ENCODE peak calls at places on chromosomes 5 and 9, in six cellular contexts. B is A549, D is WTC11, L is HepG2, Q is K562, E is H1. O is an unnamed sample.

GRCh38 chr9:125428060-125428481 is 166.4 kb downstream of the GAPVD1 start:
- DNase-seq in D (peak), L (no peak), Q (peak), B (peak), E (peak), O (no peak)

GRCh38 chr5:1179383-1179715 is 22.0 kb upstream of the SLC6A19 start:
- DNase-seq in B (no peak), Q (no peak), L (no peak), D (no peak), E (no peak), O (no peak)

GRCh38 chr5:1536298-1537165 is 12.8 kb upstream of the LPCAT1 start:
- DNase-seq in Q (no peak), E (peak), D (no peak), L (peak), B (no peak), O (peak)

GRCh38 chr9:116318463-116319271 is 165.1 kb downstream of the PAPPA start:
- DNase-seq in B (no peak), L (no peak), Q (peak), E (no peak), D (no peak), O (no peak)

GRCh38 chr9:86075132-86075807 is 24.1 kb downstream of the GOLM1 start:
- DNase-seq in Q (no peak), B (no peak), L (no peak), D (no peak), E (no peak), O (no peak)

GRCh38 chr9:111843971-111844370 is 49.2 kb upstream of the SHOC1 start:
- DNase-seq in D (no peak), B (no peak), E (no peak), L (no peak), Q (no peak), O (peak)

GRCh38 chr5:136046231-136046630 is 17.4 kb downstream of the TGFBI start:
- DNase-seq in L (no peak), D (no peak), Q (no peak), B (no peak), E (no peak), O (no peak)

GRCh38 chr9:70672136-70672535 is 257.7 kb upstream of the KLF9 start:
- DNase-seq in L (no peak), E (no peak), Q (no peak), B (no peak), D (no peak), O (no peak)

GRCh38 chr5:73507062-73507461 is 8.8 kb downstream of the BTF3 start:
- DNase-seq in D (no peak), E (no peak), L (no peak), Q (no peak), B (no peak), O (peak)

GRCh38 chr5:141650851-141651727 is at the start of gene FCHSD1:
- DNase-seq in E (peak), Q (peak), D (peak), L (peak), B (peak), O (peak)

GRCh38 chr5:150999704-151000452 is 20.5 kb upstream of the GPX3 start:
- DNase-seq in E (peak), D (no peak), B (no peak), L (no peak), Q (no peak), O (no peak)

GRCh38 chr5:33588654-33589372 is 148.0 kb downstream of the TARS1 start:
- DNase-seq in B (peak), E (peak), Q (peak), D (peak), L (peak), O (peak)

GRCh38 chr5:164798110-164798509 is 1292.7 kb downstream of the MAT2B start:
- DNase-seq in E (no peak), L (no peak), Q (no peak), D (no peak), B (no peak), O (no peak)

GRCh38 chr9:124511891-124512805 is 4.9 kb upstream of the NR5A1 start:
- DNase-seq in E (peak), B (no peak), Q (peak), L (peak), D (no peak), O (peak)

GRCh38 chr5:55578771-55579170 is 44.0 kb upstream of the PLPP1 start:
- DNase-seq in D (no peak), Q (no peak), E (no peak), B (no peak), L (no peak), O (no peak)

GRCh38 chr9:3532158-3532557 is 6.4 kb upstream of the RFX3 start:
- DNase-seq in D (no peak), Q (no peak), E (no peak), L (no peak), B (no peak), O (no peak)

GRCh38 chr5:72537166-72537565 is 30.0 kb upstream of the ZNF366 start:
- DNase-seq in E (no peak), B (no peak), Q (no peak), L (no peak), D (no peak), O (no peak)

GRCh38 chr5:101995585-101995984 is 300.5 kb downstream of the SLCO4C1 start:
- DNase-seq in E (no peak), Q (no peak), B (no peak), D (no peak), L (no peak), O (no peak)

GRCh38 chr5:68862560-68862959 is 231.3 kb upstream of the SLC30A5 start:
- DNase-seq in D (no peak), Q (no peak), B (no peak), L (no peak), E (no peak), O (no peak)

GRCh38 chr9:124286292-124286931 is 28.7 kb downstream of the NEK6 start:
- DNase-seq in Q (no peak), L (no peak), B (peak), D (no peak), E (no peak), O (peak)

GRCh38 chr9:131461166-131461565 is 41.6 kb upstream of the POMT1 start:
- DNase-seq in E (no peak), D (no peak), B (no peak), L (no peak), Q (no peak), O (no peak)

GRCh38 chr5:113162770-113163169 is 186.2 kb downstream of the DCP2 start:
- DNase-seq in L (no peak), Q (no peak), E (peak), B (no peak), D (no peak), O (peak)

GRCh38 chr5:170265527-170265926 is 32.0 kb downstream of the LCP2 start:
- DNase-seq in D (no peak), L (no peak), B (no peak), Q (peak), E (peak), O (no peak)

GRCh38 chr5:119363936-119364335 is 8.1 kb downstream of the TNFAIP8 start:
- DNase-seq in L (no peak), Q (no peak), D (no peak), B (no peak), E (no peak), O (no peak)

GRCh38 chr5:91281409-91281808 is 101.7 kb downstream of the ARRDC3 start:
- DNase-seq in E (no peak), D (no peak), B (no peak), L (no peak), Q (peak), O (peak)

GRCh38 chr5:139133237-139133636 is 64.9 kb downstream of the SIL1 start:
- DNase-seq in B (no peak), L (no peak), Q (no peak), E (no peak), D (no peak), O (peak)

GRCh38 chr9:16986441-16987387 is 116.2 kb upstream of the BNC2 start:
- DNase-seq in Q (no peak), L (no peak), D (no peak), B (no peak), E (no peak), O (no peak)

GRCh38 chr5:32132757-32133156 is 41.4 kb downstream of the GOLPH3 start:
- DNase-seq in L (no peak), E (no peak), D (no peak), Q (no peak), B (no peak), O (no peak)

GRCh38 chr5:569358-569867 is 42.7 kb upstream of the CEP72 start:
- DNase-seq in D (no peak), B (no peak), L (no peak), Q (no peak), E (no peak), O (no peak)

GRCh38 chr5:150791536-150791935 is 13.0 kb downstream of the SMIM3 start:
- DNase-seq in Q (no peak), E (no peak), D (no peak), L (no peak), B (no peak), O (no peak)

GRCh38 chr9:133733421-133734250 is 4.5 kb downstream of the SARDH start:
- DNase-seq in B (no peak), E (no peak), D (no peak), Q (no peak), L (no peak), O (no peak)
- TF ChIP-seq JUN in B (no peak), E (no peak), D (no peak), Q (no peak), L (no peak), O (no peak)

GRCh38 chr5:125699860-125700259 is 723.3 kb upstream of the GRAMD2B start:
- DNase-seq in E (no peak), L (no peak), D (no peak), B (no peak), Q (no peak), O (no peak)
- TF ChIP-seq JUN in E (no peak), L (no peak), D (no peak), B (no peak), Q (no peak), O (no peak)

DNA sequence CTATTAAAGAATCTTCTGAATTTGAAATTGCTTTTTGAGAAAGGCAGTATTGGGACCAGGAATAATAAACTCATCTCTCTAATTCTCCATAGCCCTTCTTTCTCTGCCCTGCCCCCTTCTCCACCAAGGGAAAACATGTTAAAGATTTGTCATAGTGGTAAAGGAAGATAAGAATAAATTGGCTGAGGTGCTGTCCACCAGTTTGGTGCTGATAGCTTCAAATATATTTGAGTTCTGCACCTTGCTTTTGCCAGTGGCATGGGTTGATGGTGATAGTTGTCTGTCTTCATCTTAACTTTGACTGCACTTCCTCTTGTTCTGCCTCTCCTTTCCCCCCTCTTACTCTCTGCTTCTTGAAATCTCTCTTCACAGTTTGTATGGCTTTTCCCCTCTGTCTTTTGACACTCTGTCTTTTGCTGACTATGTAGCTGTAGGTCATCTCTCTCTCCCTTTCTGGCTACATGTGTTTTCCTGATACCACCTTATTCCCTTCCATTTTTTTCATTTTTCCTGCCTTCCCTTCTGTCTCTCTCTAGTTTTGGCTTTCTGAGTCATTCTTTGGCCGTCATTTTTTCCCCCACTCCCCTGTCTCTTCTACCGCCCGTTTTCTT is 56.6 kb downstream of the NDUFS4 start:
- DNase-seq in Q (peak), E (no peak), L (no peak), D (no peak), B (no peak), O (no peak)
- TF ChIP-seq JUN in Q (no peak), E (no peak), L (no peak), D (no peak), B (no peak), O (no peak)

GRCh38 chr5:92505925-92506324 is 1075.1 kb downstream of the NR2F1-AS1 start:
- DNase-seq in E (no peak), L (no peak), Q (no peak), B (no peak), D (no peak), O (peak)
- TF ChIP-seq JUN in E (no peak), L (no peak), Q (no peak), B (no peak), D (no peak), O (no peak)

GRCh38 chr5:153905214-153905613 is 133.5 kb downstream of the FAM114A2 start:
- DNase-seq in E (no peak), B (no peak), Q (no peak), L (no peak), D (no peak), O (no peak)
- TF ChIP-seq JUN in E (no peak), B (no peak), Q (no peak), L (no peak), D (no peak), O (no peak)

DNA sequence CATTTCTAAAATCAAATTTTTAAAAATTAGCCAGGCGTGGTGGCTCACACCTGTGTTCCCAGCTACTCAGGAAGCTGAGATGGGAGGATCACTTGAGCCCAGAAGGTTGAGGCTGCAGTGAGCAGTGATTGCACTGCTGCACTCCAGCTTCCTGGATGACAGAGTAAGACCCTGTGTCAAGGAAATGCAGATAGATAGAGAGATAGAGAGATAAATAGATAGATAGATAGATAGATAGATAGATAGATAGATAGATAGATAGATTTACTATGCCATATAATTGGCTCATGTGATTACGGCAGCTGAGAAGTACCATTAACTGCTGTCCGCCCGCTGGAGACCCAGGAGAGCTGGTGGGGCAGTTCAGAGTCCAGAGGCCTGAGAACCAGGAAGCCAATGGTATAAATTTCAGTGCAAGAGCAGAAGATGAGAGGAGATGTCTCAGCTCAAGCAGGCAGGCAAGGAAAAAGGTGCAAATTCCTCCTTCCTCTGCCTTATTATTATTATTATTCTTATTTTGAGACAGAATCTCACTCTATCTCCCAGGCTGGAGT is 13.0 kb upstream of the PTGES start:
- DNase-seq in B (no peak), Q (no peak), L (no peak), E (no peak), D (no peak), O (no peak)
- TF ChIP-seq JUN in B (no peak), Q (no peak), L (no peak), E (no peak), D (no peak), O (no peak)

GRCh38 chr5:144710620-144711019 is 539.9 kb downstream of the KCTD16 start:
- DNase-seq in B (no peak), L (no peak), E (no peak), Q (no peak), D (no peak), O (no peak)
- TF ChIP-seq JUN in B (no peak), L (no peak), E (no peak), Q (no peak), D (no peak), O (no peak)

GRCh38 chr5:143182106-143182505 is 221.4 kb downstream of the NR3C1 start:
- DNase-seq in L (no peak), Q (no peak), D (no peak), B (no peak), E (no peak), O (no peak)

GRCh38 chr5:143180751-143181150 is 222.7 kb downstream of the NR3C1 start:
- DNase-seq in L (no peak), D (no peak), B (no peak), Q (no peak), E (no peak), O (no peak)

GRCh38 chr5:143183989-143184388 is 219.5 kb downstream of the NR3C1 start:
- DNase-seq in D (no peak), E (no peak), L (no peak), Q (no peak), B (no peak), O (no peak)

GRCh38 chr5:143181173-143181572 is 222.3 kb downstream of the NR3C1 start:
- DNase-seq in B (no peak), E (no peak), Q (no peak), D (no peak), L (no peak), O (no peak)

DNA sequence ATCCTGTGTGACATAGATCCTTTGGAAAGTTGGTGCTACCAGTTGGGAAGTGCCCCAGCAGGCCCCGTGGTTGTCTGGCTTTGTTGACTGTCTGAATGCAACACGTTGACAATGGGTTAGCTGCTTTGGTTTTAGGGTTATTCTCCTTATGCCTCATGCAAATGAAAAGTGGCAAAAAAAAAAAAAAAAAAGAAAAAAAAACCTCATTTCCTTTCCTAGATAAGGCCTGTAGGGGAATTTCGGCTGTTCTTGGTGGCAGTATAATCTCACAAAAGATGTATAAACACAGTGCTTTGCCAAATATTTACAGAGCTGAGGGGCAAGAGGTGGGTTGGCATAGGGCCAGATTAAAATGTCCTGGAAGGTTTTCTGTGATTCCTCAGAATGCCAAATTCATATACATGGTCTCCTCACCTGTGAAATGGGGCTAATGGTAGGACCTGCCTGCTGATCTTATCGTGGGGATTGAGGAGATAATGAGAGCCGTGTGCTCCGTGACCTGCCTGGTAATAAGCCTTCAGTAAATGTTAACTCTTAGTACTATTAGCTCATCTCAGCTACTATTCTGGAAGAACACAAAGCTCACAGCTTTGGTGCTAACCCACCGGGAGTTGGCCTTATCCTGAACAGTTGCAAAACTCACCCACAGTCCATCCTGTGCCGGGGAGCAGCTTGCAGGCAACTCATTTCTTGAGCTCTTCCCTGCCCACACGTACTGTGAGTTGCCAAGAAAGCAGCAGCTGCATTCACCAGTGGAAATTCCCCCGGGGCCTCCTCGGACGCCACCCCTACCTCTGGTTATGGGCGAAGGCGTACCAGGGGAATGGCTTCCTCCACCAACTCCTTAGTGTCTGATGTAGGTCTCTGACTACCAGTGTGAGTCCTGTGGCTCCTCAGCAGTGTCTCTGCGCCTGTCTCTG is 220.3 kb downstream of the NR3C1 start:
- DNase-seq in E (no peak), D (no peak), Q (no peak), L (peak), B (no peak), O (peak)
- TF ChIP-seq JUN in E (no peak), D (no peak), Q (no peak), L (no peak), B (no peak), O (no peak)

DNA sequence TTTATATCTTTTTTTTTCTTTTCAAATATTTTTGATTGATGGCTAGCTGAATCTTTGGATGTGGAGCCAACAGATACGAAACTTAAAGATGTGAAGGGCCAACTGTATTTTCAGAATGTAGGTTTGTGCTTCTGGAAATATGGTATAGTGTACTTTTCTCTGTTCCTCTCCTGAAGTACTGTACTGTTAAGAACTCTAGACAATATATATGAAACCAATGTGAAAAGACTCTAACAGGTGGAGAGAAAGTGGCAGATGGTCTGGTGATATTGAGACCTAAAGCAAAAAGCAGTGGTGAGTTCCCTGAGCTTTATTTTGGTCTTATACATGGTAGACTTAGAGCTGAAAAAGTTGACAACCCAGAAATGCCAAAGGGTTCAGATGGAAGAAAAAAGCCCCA is 185.0 kb upstream of the GRIN3A start:
- DNase-seq in E (no peak), D (no peak), Q (no peak), L (no peak), B (no peak), O (no peak)
- TF ChIP-seq JUN in E (no peak), D (no peak), Q (no peak), L (no peak), B (no peak), O (no peak)